ENCODE peak calls at places on chromosomes 12 and 14, in six cellular contexts. R is HEK293T; Z is activated T-cell treated with anti-CD3 and anti-CD28 coated beads, Interleukin-2, amount 50 U/mL, for 72 hours; G is stimulated activated CD4-positive, alpha-beta T cell treated with anti-CD3 and anti-CD28 coated beads, Interleukin-4, amount 100 ng/mL, for 48 hours; E is HT1080; V is NCI-H1092 treated with DMSO at 0.1 percent for 48 hours. N is an unnamed sample.

GRCh38 chr12:33205986-33206385 is 233.6 kb downstream of the SYT10 start:
- DNase-seq in R (no peak), Z (no peak), V (no peak), G (no peak), E (peak), N (no peak)

GRCh38 chr12:47024463-47024862 is 55.0 kb upstream of the PCED1B start:
- DNase-seq in G (no peak), V (no peak), Z (no peak), E (no peak), R (no peak), N (no peak)

GRCh38 chr12:332581-333205 is 56.4 kb downstream of the KDM5A start:
- DNase-seq in E (no peak), V (no peak), Z (no peak), G (no peak), R (no peak), N (no peak)

GRCh38 chr12:14910090-14910915 is 24.6 kb upstream of the MGP start:
- DNase-seq in V (no peak), G (peak), E (peak), R (no peak), Z (peak), N (no peak)

GRCh38 chr14:105935384-105935783 is 409.0 kb downstream of the TMEM121 start:
- DNase-seq in G (no peak), V (no peak), E (no peak), R (no peak), Z (no peak), N (no peak)

GRCh38 chr12:92078167-92079053 is 67.2 kb downstream of the BTG1 start:
- DNase-seq in G (peak), V (no peak), Z (no peak), E (peak), R (no peak), N (no peak)

GRCh38 chr12:78403681-78404080 is 460.9 kb upstream of the SYT1 start:
- DNase-seq in G (no peak), V (no peak), Z (no peak), E (peak), R (no peak), N (no peak)

GRCh38 chr12:124675881-124676688 is 108.7 kb upstream of the NCOR2 start:
- DNase-seq in G (no peak), E (no peak), V (no peak), Z (no peak), R (no peak), N (no peak)

GRCh38 chr12:111093428-111094142 is 173.2 kb upstream of the MYL2 start:
- DNase-seq in G (no peak), Z (peak), E (no peak), V (no peak), R (no peak), N (no peak)

GRCh38 chr14:79328863-79329262 is 882.4 kb downstream of the DIO2 start:
- DNase-seq in V (no peak), E (peak), G (no peak), Z (no peak), R (no peak), N (no peak)

GRCh38 chr12:54684636-54685630 is 36.8 kb upstream of the DCD start:
- DNase-seq in V (peak), G (no peak), R (no peak), Z (no peak), E (no peak), N (no peak)

GRCh38 chr12:64687816-64688599 is 71.2 kb downstream of the GNS start:
- DNase-seq in V (no peak), Z (no peak), R (no peak), E (no peak), G (no peak), N (no peak)

GRCh38 chr12:108850854-108851573 is 6.4 kb downstream of the SSH1 start:
- DNase-seq in Z (no peak), G (no peak), V (no peak), E (peak), R (no peak), N (no peak)

GRCh38 chr14:36293824-36294223 is 26.6 kb downstream of the MBIP start:
- DNase-seq in G (no peak), Z (no peak), E (peak), V (no peak), R (no peak), N (peak)

GRCh38 chr12:54988402-54989054 is 4.0 kb upstream of the TESPA1 start:
- DNase-seq in G (no peak), R (no peak), V (peak), E (no peak), Z (no peak), N (peak)

GRCh38 chr12:53972152-53972702 is 699 bp upstream of the HOXC11 start:
- DNase-seq in V (no peak), Z (no peak), E (peak), G (no peak), R (no peak), N (no peak)

GRCh38 chr12:130186631-130187269 is 24.5 kb downstream of the FZD10 start:
- DNase-seq in V (no peak), E (peak), G (no peak), Z (no peak), R (no peak), N (no peak)

GRCh38 chr14:32509632-32510187 is 180.6 kb downstream of the AKAP6 start:
- DNase-seq in E (peak), Z (no peak), V (no peak), G (no peak), R (peak), N (no peak)

GRCh38 chr14:74402264-74403251 is 23.5 kb downstream of the SYNDIG1L start:
- DNase-seq in V (no peak), Z (no peak), G (no peak), R (no peak), E (no peak), N (no peak)

GRCh38 chr14:57749267-57749666 is 116.6 kb downstream of the SLC35F4 start:
- DNase-seq in G (no peak), R (no peak), Z (no peak), V (no peak), E (peak), N (no peak)

GRCh38 chr12:32541754-32542374 is 137.2 kb upstream of the DNM1L start:
- DNase-seq in V (no peak), Z (no peak), E (no peak), R (no peak), G (no peak), N (peak)

GRCh38 chr12:32891956-32892355 is 4.6 kb downstream of the PKP2 start:
- DNase-seq in E (peak), G (no peak), V (no peak), Z (no peak), R (no peak), N (no peak)

GRCh38 chr14:68633131-68633991 is 159.5 kb downstream of the ZFP36L1 start:
- DNase-seq in E (no peak), R (no peak), V (peak), G (no peak), Z (no peak), N (no peak)

GRCh38 chr14:49768301-49769121 is 558 bp downstream of the KLHDC2 start:
- DNase-seq in E (peak), V (peak), Z (peak), G (peak), R (peak), N (no peak)

GRCh38 chr12:23055004-23055403 is 430.0 kb downstream of the ETNK1 start:
- DNase-seq in R (peak), E (peak), G (no peak), V (peak), Z (peak), N (no peak)

GRCh38 chr14:72558721-72559120 is 335.2 kb downstream of the DPF3 start:
- DNase-seq in G (no peak), R (no peak), V (no peak), Z (no peak), E (peak), N (no peak)

GRCh38 chr14:91893659-91894058 is 26.3 kb upstream of the TC2N start:
- DNase-seq in G (peak), E (no peak), R (no peak), Z (peak), V (no peak), N (no peak)

GRCh38 chr12:80291108-80291754 is 152.8 kb upstream of the PTPRQ start:
- DNase-seq in V (no peak), Z (no peak), R (no peak), G (no peak), E (no peak), N (no peak)

GRCh38 chr12:44375694-44376093 is 500.4 kb downstream of the NELL2 start:
- DNase-seq in E (no peak), R (no peak), G (no peak), Z (no peak), V (no peak), N (no peak)

GRCh38 chr14:102105369-102105768 is 18.5 kb upstream of the HSP90AA1 start:
- DNase-seq in G (no peak), V (no peak), Z (no peak), E (no peak), R (no peak), N (no peak)